ENCODE peak calls at places on chromosomes 1 and 21, in six cellular contexts. U, H, J, W, P and O are unnamed samples.
A peak's percentile ranks its signal among the peaks of the same experiment; 100 is the strongest.

GRCh38 chr1:54579337-54579781 is 31.3 kb downstream of the ACOT11 start:
- DNase-seq in U (no peak), H (no peak), J (no peak), W (no peak), P (no peak), O (no peak)

GRCh38 chr21:41112740-41113692 is 54.9 kb upstream of the BACE2 start:
- DNase-seq in U (peak; percentile 54), H (no peak), J (peak; percentile 47), W (peak; percentile 79), P (no peak), O (peak; percentile 20)

GRCh38 chr1:9186082-9186859 is 48.3 kb upstream of the H6PD start:
- DNase-seq in U (no peak), H (no peak), J (no peak), W (peak; percentile 87), P (no peak), O (no peak)

GRCh38 chr21:45944601-45945000 is 37.0 kb upstream of the COL6A1 start:
- DNase-seq in U (no peak), H (no peak), J (no peak), W (no peak), P (no peak), O (no peak)

GRCh38 chr1:236429715-236430274 is 35.7 kb downstream of the EDARADD start:
- DNase-seq in U (no peak), H (no peak), J (no peak), W (no peak), P (no peak), O (no peak)

GRCh38 chr1:53949023-53949611 is 3.0 kb downstream of the LRRC42 start:
- DNase-seq in U (no peak), H (no peak), J (no peak), W (peak; percentile 51), P (peak; percentile 23), O (no peak)

GRCh38 chr1:51000160-51000559 is 30.1 kb downstream of the CDKN2C start:
- DNase-seq in U (no peak), H (no peak), J (no peak), W (no peak), P (no peak), O (no peak)

GRCh38 chr1:110040548-110040947 is 6.1 kb downstream of the STRIP1 start:
- DNase-seq in U (no peak), H (no peak), J (no peak), W (no peak), P (no peak), O (no peak)

GRCh38 chr1:200405273-200405672 is 4.6 kb downstream of the ZNF281 start:
- DNase-seq in U (no peak), H (no peak), J (no peak), W (no peak), P (no peak), O (no peak)

GRCh38 chr1:232613752-232614381 is 16.1 kb downstream of the SIPA1L2 start:
- DNase-seq in U (no peak), H (no peak), J (no peak), W (peak; percentile 94), P (no peak), O (no peak)

GRCh38 chr1:205505791-205506190 is 1.3 kb downstream of the CDK18 start:
- DNase-seq in U (peak; percentile 74), H (no peak), J (peak; percentile 57), W (no peak), P (peak; percentile 42), O (no peak)

GRCh38 chr1:222777977-222778376 is 36.9 kb upstream of the DISP1 start:
- DNase-seq in U (no peak), H (no peak), J (no peak), W (peak; percentile 28), P (no peak), O (no peak)

GRCh38 chr1:222781251-222781650 is 33.6 kb upstream of the DISP1 start:
- DNase-seq in U (no peak), H (no peak), J (no peak), W (no peak), P (no peak), O (no peak)

DNA sequence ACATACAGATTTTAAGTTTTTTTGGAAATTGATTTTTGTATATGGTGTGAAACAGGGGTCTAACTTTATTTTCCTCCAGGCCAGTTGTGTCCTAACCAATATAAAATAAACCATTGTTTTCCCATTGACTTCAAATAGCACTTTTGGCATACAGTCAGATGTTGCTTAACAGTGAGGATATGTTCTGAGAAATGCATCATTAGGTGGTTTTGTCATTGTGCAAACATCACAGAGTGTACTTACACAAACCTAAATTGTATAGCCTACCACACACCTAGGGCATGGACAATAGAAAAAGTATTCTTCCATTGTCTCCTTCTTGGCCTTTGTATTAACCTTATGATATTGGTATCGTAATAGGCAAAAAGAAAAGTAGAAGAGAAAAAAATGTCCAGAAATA is 37.4 kb upstream of the DISP1 start:
- DNase-seq in U (no peak), H (no peak), J (no peak), W (peak; percentile 17), P (no peak), O (no peak)
- H3K27ac ChIP-seq in U (no peak overlapping the region), H (no peak overlapping the region), J (no peak overlapping the region), W (no peak overlapping the region), P (no peak overlapping the region), O (no peak overlapping the region)

GRCh38 chr21:29130234-29130993 is at the start of gene MAP3K7CL:
- DNase-seq in U (peak; percentile 87), H (no peak), J (peak; percentile 67), W (peak; percentile 100), P (no peak), O (no peak)
- H3K4me3 ChIP-seq in U (no peak within 1 kb of the TSS), H (no peak within 1 kb of the TSS), J (peak within 1 kb of the TSS; percentile 43), W (no peak within 1 kb of the TSS), P (no peak within 1 kb of the TSS), O (no peak within 1 kb of the TSS)

DNA sequence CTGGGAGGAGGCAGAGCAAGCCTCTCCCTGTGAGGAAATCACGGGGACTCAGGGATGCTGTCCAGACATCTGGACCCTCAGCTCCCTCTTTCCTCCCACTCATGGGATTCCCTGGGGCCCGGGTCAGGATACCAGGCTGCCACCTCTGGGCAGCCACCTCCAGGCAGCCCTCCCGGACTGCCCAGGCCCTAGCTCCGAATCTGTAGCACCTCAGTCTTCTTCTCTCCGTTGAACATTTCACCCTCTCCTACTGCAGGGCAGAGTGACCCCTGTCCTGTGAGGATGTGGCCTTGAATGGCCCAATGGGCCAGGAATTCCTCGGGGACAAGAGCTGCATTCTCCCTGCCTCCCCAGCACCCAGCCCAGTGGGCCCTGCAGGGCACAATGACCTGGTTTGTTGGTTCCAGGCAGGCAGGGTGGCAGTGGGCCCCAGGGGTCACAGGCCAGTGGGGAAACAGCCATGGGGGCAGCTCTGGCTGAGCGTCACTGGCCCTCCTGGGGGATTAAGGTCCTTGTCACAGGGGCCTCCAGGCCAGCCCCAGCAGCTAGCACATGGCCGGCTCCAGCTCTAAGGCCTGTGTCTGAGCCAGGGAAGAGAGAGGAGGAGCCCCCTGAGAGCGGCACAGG is 9.5 kb upstream of the TTC34 start:
- DNase-seq in U (no peak), H (no peak), J (no peak), W (no peak), P (no peak), O (no peak)
- H3K27ac ChIP-seq in U (no peak overlapping the region), H (no peak overlapping the region), J (no peak overlapping the region), W (no peak overlapping the region), P (no peak overlapping the region), O (no peak overlapping the region)

GRCh38 chr1:66353207-66353606 is 180.7 kb upstream of the SGIP1 start:
- DNase-seq in U (no peak), H (no peak), J (no peak), W (no peak), P (no peak), O (no peak)
- H3K4me3 ChIP-seq in U (no peak overlapping the region), H (no peak overlapping the region), J (no peak overlapping the region), W (no peak overlapping the region), P (no peak overlapping the region), O (no peak overlapping the region)

GRCh38 chr1:183205196-183205781 is 19.2 kb downstream of the LAMC2 start:
- DNase-seq in U (no peak), H (no peak), J (peak; percentile 47), W (peak; percentile 89), P (no peak), O (no peak)

GRCh38 chr1:183200451-183200850 is 14.4 kb downstream of the LAMC2 start:
- DNase-seq in U (no peak), H (no peak), J (no peak), W (no peak), P (no peak), O (no peak)

GRCh38 chr1:183199304-183199703 is 13.2 kb downstream of the LAMC2 start:
- DNase-seq in U (no peak), H (no peak), J (no peak), W (no peak), P (no peak), O (no peak)

GRCh38 chr1:183206538-183207117 is 20.6 kb downstream of the LAMC2 start:
- DNase-seq in U (no peak), H (no peak), J (no peak), W (no peak), P (no peak), O (no peak)

DNA sequence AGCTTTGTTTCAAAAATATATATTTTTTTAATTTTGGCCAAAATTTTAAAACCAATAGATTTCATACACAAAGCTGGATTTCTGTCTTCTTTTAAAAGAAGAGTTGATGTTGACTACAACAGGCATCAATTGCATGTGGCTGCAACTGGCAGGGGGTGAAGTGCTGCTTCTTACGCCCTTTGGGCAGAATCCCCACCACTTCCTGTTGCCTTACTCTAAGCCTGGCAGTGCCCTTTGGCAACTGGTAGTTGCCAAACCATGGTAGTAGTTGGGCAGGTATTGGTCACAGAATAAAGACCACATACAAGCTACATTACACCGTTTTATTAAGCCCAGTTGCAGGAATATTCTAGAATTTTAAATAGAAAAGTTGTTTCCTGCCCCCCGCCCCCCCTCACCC is 17.0 kb downstream of the LAMC2 start:
- DNase-seq in U (no peak), H (no peak), J (no peak), W (no peak), P (no peak), O (no peak)
- H3K27ac ChIP-seq in U (no peak overlapping the region), H (no peak overlapping the region), J (no peak overlapping the region), W (no peak overlapping the region), P (no peak overlapping the region), O (no peak overlapping the region)

GRCh38 chr1:161197560-161198205 is 1.2 kb downstream of the ADAMTS4 start:
- DNase-seq in U (no peak), H (no peak), J (no peak), W (no peak), P (no peak), O (no peak)
- H3K4me3 ChIP-seq in U (peak overlapping the region; percentile 48), H (peak overlapping the region; percentile 39), J (peak overlapping the region; percentile 46), W (no peak overlapping the region), P (no peak overlapping the region), O (no peak overlapping the region)